ENCODE peak calls at places on chromosome 15, in four cellular contexts. D, A, H and L are unnamed samples.
A peak's percentile ranks its signal among the peaks of the same experiment; 100 is the strongest.

GRCh38 chr15:83769411-83769960 is 115.6 kb downstream of the ADAMTSL3 start:
- DNase-seq in D (peak; percentile 37), A (no peak), H (no peak), L (no peak)

GRCh38 chr15:53297828-53298227 is 461.6 kb downstream of the WDR72 start:
- DNase-seq in D (no peak), A (no peak), H (no peak), L (no peak)

GRCh38 chr15:68590721-68591389 is 12.1 kb downstream of the CORO2B start:
- DNase-seq in D (no peak), A (no peak), H (no peak), L (no peak)

GRCh38 chr15:65862682-65863081 is 6.6 kb upstream of the RAB11A start:
- DNase-seq in D (peak; percentile 94), A (peak; percentile 51), H (peak; percentile 48), L (peak; percentile 86)

GRCh38 chr15:64906402-64906801 is 5.3 kb upstream of the ANKDD1A start:
- DNase-seq in D (no peak), A (no peak), H (no peak), L (no peak)

GRCh38 chr15:94203321-94203720 is 28.0 kb upstream of the MCTP2 start:
- DNase-seq in D (no peak), A (no peak), H (no peak), L (no peak)

GRCh38 chr15:51212239-51212638 is 117.5 kb upstream of the TNFAIP8L3 start:
- DNase-seq in D (no peak), A (no peak), H (no peak), L (no peak)

GRCh38 chr15:62896969-62897486 is 145.5 kb upstream of the TPM1 start:
- DNase-seq in D (peak; percentile 92), A (peak; percentile 90), H (peak; percentile 99), L (peak; percentile 98)

GRCh38 chr15:88476635-88477038 is 9.1 kb downstream of the MRPS11 start:
- DNase-seq in D (peak; percentile 78), A (peak; percentile 72), H (peak; percentile 47), L (peak; percentile 68)

DNA sequence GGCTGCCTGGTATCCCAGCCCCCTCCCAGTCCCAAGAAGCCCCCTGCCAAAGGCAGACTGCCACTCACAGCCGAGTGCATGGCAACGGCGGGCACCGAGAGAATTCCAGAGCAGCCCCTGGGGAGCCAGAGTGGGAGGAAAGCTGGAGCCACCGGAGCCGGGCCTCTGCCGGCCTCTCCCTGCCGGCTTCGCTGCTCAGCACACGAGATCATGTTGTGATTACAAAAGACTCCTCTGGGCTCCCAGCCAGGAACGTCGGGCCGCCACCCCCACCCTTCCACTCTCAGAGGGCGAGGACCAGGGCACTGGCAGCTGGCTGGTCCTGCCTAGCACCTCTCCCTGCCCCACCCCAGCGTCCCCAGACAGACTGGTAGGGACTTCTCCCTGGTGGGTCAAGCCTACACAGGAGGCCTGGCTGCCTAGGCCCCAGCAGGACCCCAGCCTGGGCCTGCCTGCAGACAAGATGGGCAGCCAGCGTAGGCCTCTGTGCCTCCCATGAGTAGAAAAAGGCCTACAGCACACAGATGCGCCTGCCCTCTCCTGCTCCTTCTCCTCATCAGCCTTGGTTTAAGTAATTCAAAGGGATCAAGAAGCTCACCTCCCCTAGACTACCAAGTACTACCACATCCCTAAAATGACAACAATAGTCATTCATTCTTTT is at the start of gene CCDC9B:
- DNase-seq in D (peak; percentile 88), A (peak; percentile 91), H (peak; percentile 90), L (peak; percentile 76)
- H3K4me3 ChIP-seq in D (peak within 1 kb of the TSS; percentile 56), A (no peak within 1 kb of the TSS), H (peak within 1 kb of the TSS; percentile 79), L (peak within 1 kb of the TSS; percentile 35)

DNA sequence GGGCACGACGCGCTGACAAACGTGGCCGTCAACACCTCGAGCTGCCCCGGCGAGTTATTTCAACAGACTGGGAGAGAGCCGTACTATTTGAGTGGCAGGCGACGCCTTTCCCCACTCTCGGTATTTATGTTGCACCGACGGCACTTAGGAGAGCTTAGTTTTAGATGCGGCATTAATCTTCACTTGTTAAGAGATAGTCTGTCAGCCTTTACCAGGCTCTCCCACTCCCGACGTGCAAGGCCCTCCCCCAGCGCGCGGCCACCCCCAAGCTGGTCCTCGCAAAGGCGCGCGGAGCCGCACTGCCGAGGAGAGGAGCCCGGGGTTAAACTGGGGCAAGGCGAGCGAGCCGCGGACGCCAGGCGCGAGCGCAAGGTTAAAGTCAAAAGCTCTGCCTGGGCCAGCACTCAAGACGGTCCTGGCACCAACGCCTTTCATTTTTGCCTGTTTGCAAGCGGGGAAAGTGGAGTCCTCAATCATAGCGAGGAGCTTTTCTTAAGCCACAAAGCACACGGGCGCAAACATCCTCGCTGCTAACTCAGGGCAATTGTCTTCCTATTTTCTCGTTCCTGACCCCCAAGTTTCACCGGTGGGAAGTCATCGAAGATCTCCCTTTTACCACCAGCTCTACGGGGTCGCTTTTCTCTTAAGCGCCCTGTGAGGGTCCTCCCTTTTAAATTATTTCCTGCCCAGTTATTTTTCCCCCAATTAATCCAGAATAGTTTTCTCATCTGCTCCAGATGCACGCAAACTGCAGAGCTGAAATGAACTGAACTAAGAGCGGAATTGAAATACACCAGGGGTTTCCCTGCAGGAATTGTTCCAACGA is 86.6 kb downstream of the NR2F2 start:
- DNase-seq in D (no peak), A (no peak), H (no peak), L (peak; percentile 6)
- H3K4me3 ChIP-seq in D (no peak overlapping the region), A (peak overlapping the region; percentile 20), H (no peak overlapping the region), L (peak overlapping the region; percentile 19)

DNA sequence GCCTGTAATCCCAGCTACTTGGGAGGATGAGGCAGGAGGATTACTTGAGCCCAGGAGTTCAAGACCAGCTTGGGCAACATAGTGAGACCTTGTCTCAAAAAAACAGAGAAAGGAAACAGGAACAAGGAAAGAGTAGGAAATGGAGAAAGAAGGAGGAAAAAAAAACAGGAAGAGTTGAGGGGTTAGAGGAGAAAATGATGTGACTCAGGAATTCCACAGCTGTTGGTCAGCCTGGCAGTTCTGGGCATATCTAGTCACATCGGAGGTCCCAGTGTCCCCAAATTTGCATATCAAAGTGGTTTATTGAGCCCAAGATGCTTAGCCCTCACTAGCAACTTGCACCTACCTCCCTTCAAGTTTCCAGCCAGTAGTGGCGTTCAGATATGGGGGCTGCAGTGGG is 18.8 kb upstream of the JMJD7 start:
- DNase-seq in D (no peak), A (no peak), H (no peak), L (peak; percentile 39)
- H3K4me3 ChIP-seq in D (no peak overlapping the region), A (no peak overlapping the region), H (no peak overlapping the region), L (no peak overlapping the region)

GRCh38 chr15:22966321-22967083 is 13.7 kb downstream of the CYFIP1 start:
- DNase-seq in D (no peak), A (no peak), H (no peak), L (no peak)

GRCh38 chr15:22963546-22964125 is 16.5 kb downstream of the CYFIP1 start:
- DNase-seq in D (no peak), A (no peak), H (peak; percentile 53), L (peak; percentile 19)

GRCh38 chr15:22969512-22969911 is 10.7 kb downstream of the CYFIP1 start:
- DNase-seq in D (no peak), A (no peak), H (no peak), L (no peak)

GRCh38 chr15:22967084-22967770 is 12.9 kb downstream of the CYFIP1 start:
- DNase-seq in D (no peak), A (no peak), H (no peak), L (no peak)

GRCh38 chr15:22968356-22968755 is 11.8 kb downstream of the CYFIP1 start:
- DNase-seq in D (no peak), A (no peak), H (peak; percentile 79), L (peak; percentile 97)
- H3K4me3 ChIP-seq in D (no peak overlapping the region), A (no peak overlapping the region), H (no peak overlapping the region), L (no peak overlapping the region)

GRCh38 chr15:40768492-40769309 is 1.1 kb upstream of the C15orf62 start:
- DNase-seq in D (no peak), A (no peak), H (no peak), L (no peak)

GRCh38 chr15:40769310-40770146 is at the start of gene C15orf62:
- DNase-seq in D (peak; percentile 74), A (peak; percentile 72), H (no peak), L (peak; percentile 31)

GRCh38 chr15:40766906-40767837 is 2.6 kb upstream of the C15orf62 start:
- DNase-seq in D (no peak), A (no peak), H (no peak), L (peak; percentile 41)

GRCh38 chr15:40766194-40766830 is 2.4 kb downstream of the GCHFR start:
- DNase-seq in D (no peak), A (no peak), H (no peak), L (peak; percentile 16)

DNA sequence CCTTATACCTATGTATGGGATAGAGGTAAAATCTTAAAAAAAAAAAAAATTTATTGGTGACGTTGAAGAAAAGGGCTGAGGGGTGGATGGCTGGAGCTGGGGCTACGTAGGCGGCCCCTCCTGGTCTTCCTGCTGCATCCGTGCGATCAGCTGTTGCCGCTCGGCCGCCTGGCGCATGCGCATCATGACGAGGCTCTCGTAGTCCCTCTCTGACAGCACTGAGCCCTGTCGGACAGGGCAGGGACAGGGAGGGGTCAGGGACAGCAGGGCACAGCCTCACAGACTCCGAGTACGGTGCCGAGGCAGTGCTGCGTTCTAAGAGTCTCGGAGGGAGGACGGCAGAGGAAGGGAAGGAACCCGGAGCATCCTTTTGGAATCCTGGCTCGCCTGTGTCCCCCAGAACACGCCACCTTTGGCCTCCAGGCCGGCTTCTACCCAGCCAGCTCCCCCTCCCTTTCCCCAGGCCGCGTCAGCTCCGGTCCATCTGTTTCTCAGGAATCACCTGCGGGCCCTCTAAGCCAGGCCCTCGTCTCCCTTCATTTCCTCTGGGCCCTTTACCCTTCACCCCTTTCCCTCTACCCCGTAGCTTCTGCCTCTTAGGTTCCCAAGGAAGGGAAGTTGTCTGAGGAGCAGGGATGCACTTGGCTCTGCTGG is 1.8 kb upstream of the C15orf62 start:
- DNase-seq in D (no peak), A (no peak), H (no peak), L (no peak)
- H3K4me3 ChIP-seq in D (no peak overlapping the region), A (no peak overlapping the region), H (no peak overlapping the region), L (no peak overlapping the region)

DNA sequence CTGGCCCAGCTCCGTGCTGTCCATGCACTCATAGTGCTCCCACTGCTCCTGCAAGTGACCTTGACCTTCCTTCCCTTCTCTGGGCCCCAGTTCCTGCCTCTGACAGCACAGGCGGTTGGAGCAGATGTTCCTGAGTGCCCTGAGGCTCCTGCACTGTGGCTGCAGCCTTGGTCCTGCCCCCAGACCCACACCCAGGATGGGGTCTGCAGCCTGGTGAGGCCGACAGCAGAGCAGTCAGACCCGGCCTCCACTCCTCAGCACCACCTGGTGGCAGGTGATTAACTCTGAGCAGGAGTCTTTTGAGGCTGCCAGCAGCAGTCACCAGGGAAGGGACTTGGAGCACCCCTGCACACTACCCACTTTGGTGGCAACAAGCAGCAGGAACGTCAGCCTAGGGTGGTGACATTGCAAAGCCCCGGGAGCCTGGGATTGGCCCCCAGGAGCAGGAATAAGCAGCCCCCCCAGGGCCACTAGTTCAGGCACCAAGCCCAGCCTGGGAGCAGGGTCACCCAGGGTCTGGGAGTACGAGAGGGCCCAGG is 64.6 kb downstream of the CYP11A1 start:
- DNase-seq in D (peak; percentile 73), A (peak; percentile 61), H (no peak), L (no peak)
- H3K4me3 ChIP-seq in D (no peak overlapping the region), A (no peak overlapping the region), H (no peak overlapping the region), L (no peak overlapping the region)

DNA sequence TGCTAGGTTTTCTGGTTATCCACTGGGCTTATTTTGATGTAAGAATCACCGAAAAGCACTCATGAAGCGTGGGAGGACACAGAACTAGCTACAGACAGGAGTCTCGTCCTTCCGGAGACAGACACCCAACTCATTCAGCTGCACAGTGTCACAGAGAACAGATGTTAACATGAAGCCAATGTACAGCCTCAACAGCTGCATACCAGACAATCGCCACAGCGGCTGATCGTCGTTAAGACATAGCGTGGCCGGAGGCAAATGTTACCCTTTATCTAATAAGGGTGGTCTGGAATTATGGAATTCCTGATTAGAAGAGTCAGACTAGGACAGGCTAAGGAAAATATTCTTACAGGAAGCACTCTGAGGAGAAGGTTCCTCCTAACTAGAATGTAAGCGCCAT is 1.2 kb upstream of the PYGO1 start:
- DNase-seq in D (peak; percentile 86), A (peak; percentile 8), H (peak; percentile 15), L (peak; percentile 19)
- H3K4me3 ChIP-seq in D (peak overlapping the region; percentile 86), A (peak overlapping the region; percentile 74), H (peak overlapping the region; percentile 74), L (peak overlapping the region; percentile 65)